ENCODE peak calls at places on chromosomes 12 and 14, in ten cellular contexts. Y is heart left ventricle; T is sigmoid colon; G is effector memory CD4-positive, alpha-beta T cell; W is K562; O is spleen; S is ovary; X is neural progenitor cell; L is Peyer's patch; E is Karpas-422. P is an unnamed sample. For H3K4me1, the result is how much of the 10 kb centered on the place peaks cover.

GRCh38 chr14:68506021-68506644 is 286.7 kb downstream of the ZFP36L1 start:
- DNase-seq in Y (peak), T (peak), G (no peak), W (no peak), O (peak), S (no peak), X (peak), L (no peak), E (no peak), P (no peak)

GRCh38 chr12:80033457-80033856 is 65.9 kb upstream of the OTOGL start:
- DNase-seq in Y (no peak), T (no peak), G (no peak), W (no peak), O (no peak), S (no peak), X (no peak), L (no peak), E (no peak), P (no peak)

GRCh38 chr14:54976316-54976715 is 50.6 kb downstream of the WDHD1 start:
- DNase-seq in Y (no peak), T (no peak), G (no peak), W (no peak), O (no peak), S (no peak), X (no peak), L (no peak), E (no peak), P (no peak)

GRCh38 chr14:26729851-26730250 is 132.0 kb upstream of the NOVA1 start:
- DNase-seq in Y (no peak), T (no peak), G (no peak), W (no peak), O (no peak), S (no peak), X (no peak), L (no peak), E (no peak), P (no peak)

GRCh38 chr12:52415870-52416750 is 10.0 kb upstream of the KRT82 start:
- DNase-seq in Y (peak), T (peak), G (no peak), W (no peak), O (no peak), S (no peak), X (no peak), L (no peak), E (no peak), P (no peak)

GRCh38 chr14:77502109-77502782 is 3.6 kb upstream of the ISM2 start:
- DNase-seq in Y (no peak), T (no peak), G (no peak), W (no peak), O (no peak), S (no peak), X (no peak), L (no peak), E (no peak), P (no peak)

GRCh38 chr14:90554341-90554740 is 157.5 kb downstream of the CALM1 start:
- DNase-seq in Y (peak), T (peak), G (no peak), W (no peak), O (peak), S (no peak), X (no peak), L (no peak), E (no peak), P (no peak)

GRCh38 chr12:89833337-89834252 is 125.0 kb upstream of the ATP2B1 start:
- DNase-seq in Y (no peak), T (no peak), G (no peak), W (no peak), O (no peak), S (no peak), X (no peak), L (no peak), E (no peak), P (no peak)

GRCh38 chr12:88658009-88658408 is 77.7 kb upstream of the KITLG start:
- DNase-seq in Y (no peak), T (no peak), G (no peak), W (no peak), O (no peak), S (no peak), X (no peak), L (no peak), E (no peak), P (no peak)

GRCh38 chr12:13195244-13195643 is 1.3 kb upstream of the EMP1 start:
- DNase-seq in Y (no peak), T (no peak), G (no peak), W (no peak), O (no peak), S (no peak), X (no peak), L (no peak), E (no peak), P (no peak)

GRCh38 chr14:63432228-63432627 is 110.9 kb downstream of the PPP2R5E start:
- DNase-seq in Y (no peak), T (no peak), G (no peak), W (no peak), O (no peak), S (no peak), X (no peak), L (no peak), E (no peak), P (no peak)

GRCh38 chr14:72716471-72716870 is 177.4 kb downstream of the DPF3 start:
- DNase-seq in Y (no peak), T (peak), G (no peak), W (no peak), O (no peak), S (no peak), X (no peak), L (no peak), E (no peak), P (no peak)

GRCh38 chr12:4001869-4002268 is 128.7 kb upstream of the PARP11 start:
- DNase-seq in Y (no peak), T (no peak), G (no peak), W (no peak), O (no peak), S (no peak), X (no peak), L (no peak), E (no peak), P (no peak)

GRCh38 chr14:95140060-95140858 is 17.1 kb downstream of the DICER1 start:
- DNase-seq in Y (no peak), T (no peak), G (no peak), W (no peak), O (no peak), S (no peak), X (no peak), L (no peak), E (peak), P (no peak)

GRCh38 chr14:89359477-89360222 is 57.4 kb downstream of the FOXN3 start:
- DNase-seq in Y (no peak), T (peak), G (no peak), W (no peak), O (no peak), S (no peak), X (no peak), L (no peak), E (no peak), P (no peak)

GRCh38 chr14:106622200-106622745 is 1095.9 kb downstream of the TMEM121 start:
- DNase-seq in Y (no peak), T (no peak), G (no peak), W (no peak), O (no peak), S (no peak), X (no peak), L (no peak), E (no peak), P (no peak)

GRCh38 chr14:92755495-92755894 is 7.1 kb upstream of the LGMN start:
- DNase-seq in Y (no peak), T (no peak), G (no peak), W (no peak), O (no peak), S (no peak), X (no peak), L (no peak), E (no peak), P (no peak)

GRCh38 chr14:92760524-92760805 is 12.0 kb upstream of the LGMN start:
- DNase-seq in Y (no peak), T (no peak), G (no peak), W (no peak), O (no peak), S (no peak), X (no peak), L (no peak), E (no peak), P (no peak)

GRCh38 chr14:92754956-92755355 is 6.5 kb upstream of the LGMN start:
- DNase-seq in Y (no peak), T (no peak), G (no peak), W (no peak), O (no peak), S (no peak), X (no peak), L (no peak), E (no peak), P (no peak)

GRCh38 chr14:92759679-92760523 is 11.5 kb upstream of the LGMN start:
- DNase-seq in Y (no peak), T (no peak), G (no peak), W (no peak), O (no peak), S (no peak), X (no peak), L (no peak), E (no peak), P (no peak)

DNA sequence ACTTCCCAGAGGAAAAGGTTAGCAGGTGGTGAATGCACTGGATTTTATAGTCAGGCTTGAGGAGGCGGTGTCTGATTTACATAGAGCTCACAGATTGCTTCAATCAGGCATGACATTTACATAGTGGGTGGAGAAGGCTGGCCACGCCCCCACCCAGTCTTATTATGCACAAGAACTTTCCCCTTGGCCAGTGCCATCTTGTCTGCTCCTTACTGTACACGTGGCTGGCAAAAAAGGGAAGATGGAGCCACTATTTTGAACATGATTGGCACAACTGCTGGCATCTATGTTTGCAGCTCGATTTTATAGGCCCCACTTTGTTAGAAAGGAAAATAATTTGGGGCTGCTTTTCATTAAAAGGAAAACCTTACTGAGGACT is 10.9 kb upstream of the LGMN start:
- DNase-seq in Y (no peak), T (no peak), G (no peak), W (peak), O (no peak), S (no peak), X (peak), L (peak), E (peak), P (peak)
- H3K4me1 ChIP-seq in Y (under half), T (under half), G (under half), W (under half), O (under half), S (under half), X (under half), L (under half), E (under half), P (under half)

DNA sequence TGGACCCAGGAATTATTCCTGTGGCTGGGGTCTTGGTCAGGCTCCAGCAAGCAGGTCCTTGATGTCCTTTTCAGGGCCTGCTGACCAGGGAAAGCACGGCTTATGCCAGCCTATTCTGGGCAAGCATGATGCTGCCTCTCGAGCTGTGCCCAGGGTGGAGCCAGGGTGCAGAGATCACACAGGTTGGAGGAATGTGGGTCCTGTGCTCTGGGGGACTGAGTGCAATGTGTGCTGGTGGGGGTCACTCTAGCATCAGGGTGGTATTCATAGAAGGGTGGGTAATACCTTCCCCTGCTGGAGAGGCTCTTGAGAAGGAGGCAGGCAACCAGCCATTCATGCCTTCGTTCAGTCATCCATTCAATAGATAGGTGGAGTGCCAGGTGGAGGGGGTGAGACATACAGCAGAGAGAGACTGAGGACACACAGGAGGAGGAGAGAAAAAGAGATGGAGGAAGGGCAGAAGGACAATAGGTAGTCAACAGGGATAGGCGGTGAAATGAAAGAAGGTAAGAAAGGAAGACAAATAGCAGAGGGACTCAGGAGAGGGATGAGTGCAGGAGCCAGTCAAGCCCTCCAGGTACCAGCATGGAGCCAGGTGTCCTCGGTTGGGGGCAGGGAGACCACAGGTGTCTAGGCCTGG is 5.1 kb upstream of the ZNF385A start:
- DNase-seq in Y (no peak), T (no peak), G (no peak), W (no peak), O (no peak), S (no peak), X (no peak), L (no peak), E (no peak), P (no peak)
- H3K4me1 ChIP-seq in Y (under half), T (under half), G (under half), W (half or more), O (under half), S (under half), X (half or more), L (under half), E (half or more), P (under half)

DNA sequence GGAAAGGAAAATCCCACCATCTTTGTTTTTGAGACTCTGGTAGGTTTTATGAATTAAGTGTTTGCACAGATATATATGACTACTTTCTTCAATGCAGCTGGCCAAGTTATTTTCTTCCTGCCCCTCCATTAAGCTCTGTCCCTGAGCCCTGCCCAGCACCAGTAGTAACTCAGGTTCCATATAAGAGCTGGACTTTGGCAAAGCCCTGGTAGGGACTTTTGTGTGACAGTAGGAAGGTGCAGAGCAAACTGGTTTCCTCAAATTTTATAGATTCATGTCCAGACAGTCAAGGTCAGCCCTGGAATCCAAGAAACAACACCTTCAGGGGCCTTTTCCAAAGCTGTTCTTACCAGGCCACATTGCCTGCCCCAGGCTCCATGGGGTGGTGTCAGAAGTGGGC is 47.3 kb downstream of the SSPN start:
- DNase-seq in Y (no peak), T (no peak), G (no peak), W (no peak), O (no peak), S (no peak), X (no peak), L (no peak), E (no peak), P (no peak)
- H3K4me1 ChIP-seq in Y (under half), T (under half), G (under half), W (under half), O (under half), S (under half), X (under half), L (under half), E (under half), P (under half)

DNA sequence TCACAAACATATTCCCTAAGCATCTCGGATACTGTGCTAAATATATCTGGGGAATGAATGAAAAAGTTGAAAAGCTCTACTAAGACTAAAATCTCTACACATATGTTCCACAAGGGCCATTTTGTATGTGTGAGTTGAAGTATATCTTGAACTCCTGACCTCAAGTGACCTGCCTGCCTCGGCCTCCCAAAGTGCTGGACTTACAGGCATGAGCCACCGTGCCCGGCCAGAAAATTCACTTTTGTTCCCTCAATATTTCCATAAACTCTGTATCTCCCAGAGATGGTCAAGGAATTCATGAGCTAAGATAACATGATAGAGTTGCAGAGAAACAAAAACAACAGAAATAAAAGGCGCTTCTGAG is 1.5 kb upstream of the TUBA1C start:
- DNase-seq in Y (no peak), T (no peak), G (no peak), W (no peak), O (no peak), S (no peak), X (no peak), L (no peak), E (no peak), P (no peak)
- H3K4me1 ChIP-seq in Y (under half), T (under half), G (under half), W (under half), O (under half), S (under half), X (under half), L (under half), E (under half), P (under half)

GRCh38 chr14:61479746-61480502 is 158.5 kb downstream of the PRKCH start:
- DNase-seq in Y (no peak), T (no peak), G (no peak), W (no peak), O (no peak), S (no peak), X (no peak), L (no peak), E (no peak), P (no peak)

GRCh38 chr14:61482348-61483206 is 161.2 kb downstream of the PRKCH start:
- DNase-seq in Y (no peak), T (no peak), G (no peak), W (no peak), O (no peak), S (no peak), X (no peak), L (no peak), E (no peak), P (peak)

GRCh38 chr14:61483477-61483876 is 162.1 kb downstream of the PRKCH start:
- DNase-seq in Y (no peak), T (no peak), G (no peak), W (no peak), O (no peak), S (no peak), X (no peak), L (no peak), E (no peak), P (no peak)

GRCh38 chr14:61478971-61479473 is 157.6 kb downstream of the PRKCH start:
- DNase-seq in Y (no peak), T (no peak), G (no peak), W (no peak), O (no peak), S (no peak), X (no peak), L (no peak), E (peak), P (no peak)

DNA sequence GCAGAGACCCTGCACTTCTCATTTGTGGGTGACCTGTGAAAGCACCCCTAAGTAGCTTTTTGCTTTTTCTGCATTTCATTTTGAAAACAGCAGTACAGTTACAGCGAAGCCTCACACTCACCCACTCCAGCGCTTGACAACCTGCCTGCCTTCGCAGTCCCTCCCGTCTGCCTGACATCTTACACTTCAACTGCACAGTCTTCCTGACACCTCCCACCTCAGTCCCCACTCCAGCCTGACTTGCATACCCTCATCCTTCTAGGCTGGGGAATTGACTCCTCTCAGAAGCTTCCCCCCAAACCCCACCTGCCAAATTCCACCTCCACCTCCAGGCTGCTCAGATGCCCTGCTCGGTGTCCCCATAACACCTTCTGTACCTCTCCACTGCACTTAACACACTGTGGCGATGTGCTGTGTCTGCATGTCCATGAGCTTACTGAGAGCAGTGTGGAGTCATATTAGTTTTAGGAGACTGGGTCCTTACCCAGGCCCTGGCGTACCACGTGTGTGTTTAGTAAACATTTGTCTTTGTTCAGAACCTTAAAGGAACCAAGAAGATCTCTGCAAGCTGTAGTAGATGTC is 159.4 kb downstream of the PRKCH start:
- DNase-seq in Y (no peak), T (no peak), G (no peak), W (no peak), O (no peak), S (no peak), X (no peak), L (no peak), E (no peak), P (no peak)
- H3K4me1 ChIP-seq in Y (under half), T (under half), G (under half), W (under half), O (under half), S (under half), X (under half), L (under half), E (under half), P (under half)

GRCh38 chr14:102764220-102764671 is 13.0 kb upstream of the TRAF3 start:
- DNase-seq in Y (no peak), T (no peak), G (no peak), W (no peak), O (no peak), S (no peak), X (no peak), L (no peak), E (peak), P (no peak)
- H3K4me1 ChIP-seq in Y (under half), T (under half), G (under half), W (under half), O (under half), S (under half), X (under half), L (under half), E (under half), P (under half)

P was measured in BE2C.